ENCODE peak calls at places on chromosomes 2 and 18, in four cellular contexts. U is choroid plexus epithelial cell, K is GM13977, S is HFFc6. E is an unnamed sample.

GRCh38 chr2:230905448-230906430 is 19.3 kb downstream of the GPR55 start:
- DNase-seq in U (peak), S (no peak), K (no peak), E (peak)

GRCh38 chr2:157894694-157895450 is 18.7 kb upstream of the ACVR1 start:
- DNase-seq in U (peak), K (no peak), S (peak), E (peak)

GRCh38 chr2:238069021-238069709 is 8.4 kb downstream of the SCLY start:
- DNase-seq in K (no peak), S (no peak), U (no peak), E (no peak)

GRCh38 chr2:189287982-189288494 is 108.5 kb upstream of the COL5A2 start:
- DNase-seq in K (peak), U (peak), S (peak), E (peak)

GRCh38 chr2:203740741-203741363 is 34.4 kb downstream of the CD28 start:
- DNase-seq in U (peak), S (peak), K (no peak), E (peak)

GRCh38 chr18:45920367-45920766 is 46.8 kb downstream of the EPG5 start:
- DNase-seq in S (peak), K (no peak), U (peak), E (peak)

GRCh38 chr18:3710712-3711269 is 260.8 kb downstream of the TGIF1 start:
- DNase-seq in U (no peak), K (no peak), S (peak), E (peak)

GRCh38 chr2:20488136-20488705 is 41.3 kb downstream of the RHOB start:
- DNase-seq in U (no peak), S (no peak), K (no peak), E (no peak)

GRCh38 chr2:215454519-215454918 is 18.7 kb upstream of the FN1 start:
- DNase-seq in S (no peak), U (peak), K (peak), E (no peak)

GRCh38 chr2:68766378-68766845 is 31.8 kb downstream of the ARHGAP25 start:
- DNase-seq in K (no peak), U (peak), S (no peak), E (no peak)

GRCh38 chr2:186950694-186951093 is 101.7 kb upstream of the ZSWIM2 start:
- DNase-seq in S (peak), U (no peak), K (no peak), E (no peak)

GRCh38 chr18:12377556-12378553 is 828 bp upstream of the AFG3L2 start:
- DNase-seq in S (peak), U (peak), K (no peak), E (no peak)

GRCh38 chr2:215626812-215627281 is 191.0 kb upstream of the FN1 start:
- DNase-seq in U (peak), S (no peak), K (no peak), E (no peak)

GRCh38 chr18:61551586-61551985 is 218.4 kb downstream of the CDH20 start:
- DNase-seq in K (peak), S (peak), U (peak), E (peak)

GRCh38 chr2:225911019-225911418 is 511.5 kb downstream of the NYAP2 start:
- DNase-seq in K (no peak), U (peak), S (no peak), E (no peak)

GRCh38 chr2:73939419-73939818 is 12.7 kb downstream of the DGUOK start:
- DNase-seq in U (peak), K (no peak), S (peak), E (peak)

GRCh38 chr2:231927566-231927890 is 1.3 kb upstream of the NPPC start:
- DNase-seq in U (no peak), S (no peak), K (no peak), E (no peak)

GRCh38 chr2:113219889-113220641 is 46.3 kb downstream of the PSD4 start:
- DNase-seq in K (no peak), S (no peak), U (peak), E (no peak)

GRCh38 chr2:107091163-107091864 is 205.3 kb upstream of the ST6GAL2 start:
- DNase-seq in U (peak), K (no peak), S (no peak), E (no peak)

GRCh38 chr2:195406886-195407603 is 250.0 kb upstream of the SLC39A10 start:
- DNase-seq in K (no peak), U (peak), S (no peak), E (no peak)

GRCh38 chr2:45872211-45872610 is 220.7 kb downstream of the PRKCE start:
- DNase-seq in K (no peak), U (no peak), S (peak), E (peak)

GRCh38 chr2:19899853-19900525 is 1.8 kb downstream of the TTC32 start:
- DNase-seq in U (no peak), K (peak), S (no peak), E (no peak)

GRCh38 chr2:164252568-164253287 is 368.6 kb downstream of the GRB14 start:
- DNase-seq in U (no peak), S (no peak), K (peak), E (no peak)

GRCh38 chr2:127953849-127954248 is 68.1 kb upstream of the AMMECR1L start:
- DNase-seq in U (peak), K (no peak), S (no peak), E (no peak)

GRCh38 chr2:191114403-191114886 is 36.3 kb downstream of the STAT4 start:
- DNase-seq in K (peak), S (no peak), U (peak), E (no peak)

GRCh38 chr2:201129044-201129505 is 13.1 kb downstream of the CFLAR start:
- DNase-seq in U (peak), S (peak), K (no peak), E (peak)

GRCh38 chr2:86028763-86029381 is 76.8 kb downstream of the POLR1A start:
- DNase-seq in K (no peak), U (peak), S (no peak), E (no peak)

GRCh38 chr2:73487112-73487657 is 101.5 kb downstream of the ALMS1 start:
- DNase-seq in U (no peak), K (no peak), S (no peak), E (no peak)

GRCh38 chr2:230944123-230944653 is 19.1 kb upstream of the GPR55 start:
- DNase-seq in K (peak), U (no peak), S (no peak), E (no peak)

DNA sequence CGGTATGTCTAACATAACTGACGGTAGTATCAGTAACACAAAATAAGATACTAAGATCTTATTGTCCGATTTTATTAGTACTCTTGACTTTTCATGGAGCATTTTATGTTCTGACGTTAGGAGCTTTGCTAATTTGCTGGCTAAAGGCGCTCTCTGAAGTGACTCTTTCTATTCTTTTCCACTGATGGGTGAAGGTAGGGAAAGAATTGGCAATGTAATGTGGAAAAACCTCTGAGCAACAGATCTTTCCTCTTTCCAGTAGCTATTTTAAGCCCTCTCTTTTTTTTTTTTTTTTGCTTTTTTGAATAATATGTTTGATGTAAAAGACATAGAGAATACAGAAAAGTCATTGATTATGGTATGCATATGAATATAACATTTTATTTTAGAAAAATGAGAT is 4.6 kb downstream of the CCNYL1 start:
- DNase-seq in K (no peak), U (no peak), S (no peak), E (no peak)
- TF ChIP-seq CTCF in K (no peak), U (no peak), S (no peak), E (no peak)

DNA sequence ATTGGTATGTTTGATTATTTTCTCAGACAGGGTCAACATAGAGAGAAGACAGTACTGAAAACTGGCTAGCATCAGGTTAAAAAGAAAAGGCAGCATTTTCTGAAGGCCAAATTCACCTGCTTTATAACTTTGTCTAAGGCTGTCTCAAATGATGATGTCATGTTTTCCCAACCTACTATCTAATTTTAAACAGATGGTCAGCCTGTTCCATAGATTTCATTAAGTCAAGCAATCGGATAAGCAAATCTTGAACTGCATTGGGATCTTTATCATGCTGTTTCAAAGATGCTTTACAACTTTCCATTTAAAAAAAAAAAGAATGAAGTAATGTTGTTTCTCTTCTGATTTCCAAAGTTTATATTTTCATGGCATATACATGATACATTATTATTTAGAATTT is 56.3 kb upstream of the SPOPL start:
- DNase-seq in U (no peak), S (no peak), K (no peak), E (peak)
- TF ChIP-seq CTCF in U (no peak), S (no peak), K (no peak), E (no peak)

GRCh38 chr2:64273524-64274398 is 129.5 kb upstream of the PELI1 start:
- DNase-seq in S (peak), K (no peak), U (peak), E (peak)
- TF ChIP-seq CTCF in S (no peak), K (no peak), U (no peak), E (no peak)

GRCh38 chr2:236576053-236576452 is 6.4 kb downstream of the ACKR3 start:
- DNase-seq in U (no peak), S (no peak), K (no peak), E (peak)
- TF ChIP-seq CTCF in U (peak), S (no peak), K (no peak), E (no peak)

GRCh38 chr2:33392366-33392765 is 84.1 kb upstream of the RASGRP3 start:
- DNase-seq in K (no peak), U (no peak), S (no peak), E (no peak)

GRCh38 chr2:33391582-33392255 is 84.7 kb upstream of the RASGRP3 start:
- DNase-seq in K (no peak), S (no peak), U (no peak), E (no peak)

GRCh38 chr2:33395660-33396249 is 80.7 kb upstream of the RASGRP3 start:
- DNase-seq in K (peak), U (peak), S (peak), E (peak)
- TF ChIP-seq CTCF in K (peak), U (peak), S (peak), E (peak)

GRCh38 chr2:155372969-155373368 is 674.5 kb downstream of the KCNJ3 start:
- DNase-seq in S (no peak), U (peak), K (no peak), E (peak)

GRCh38 chr2:155377931-155378444 is 679.5 kb downstream of the KCNJ3 start:
- DNase-seq in S (no peak), U (peak), K (no peak), E (no peak)

GRCh38 chr2:155381446-155381845 is 683.0 kb downstream of the KCNJ3 start:
- DNase-seq in S (no peak), U (no peak), K (no peak), E (no peak)

GRCh38 chr2:155382781-155383180 is 684.3 kb downstream of the KCNJ3 start:
- DNase-seq in K (no peak), S (no peak), U (no peak), E (no peak)

DNA sequence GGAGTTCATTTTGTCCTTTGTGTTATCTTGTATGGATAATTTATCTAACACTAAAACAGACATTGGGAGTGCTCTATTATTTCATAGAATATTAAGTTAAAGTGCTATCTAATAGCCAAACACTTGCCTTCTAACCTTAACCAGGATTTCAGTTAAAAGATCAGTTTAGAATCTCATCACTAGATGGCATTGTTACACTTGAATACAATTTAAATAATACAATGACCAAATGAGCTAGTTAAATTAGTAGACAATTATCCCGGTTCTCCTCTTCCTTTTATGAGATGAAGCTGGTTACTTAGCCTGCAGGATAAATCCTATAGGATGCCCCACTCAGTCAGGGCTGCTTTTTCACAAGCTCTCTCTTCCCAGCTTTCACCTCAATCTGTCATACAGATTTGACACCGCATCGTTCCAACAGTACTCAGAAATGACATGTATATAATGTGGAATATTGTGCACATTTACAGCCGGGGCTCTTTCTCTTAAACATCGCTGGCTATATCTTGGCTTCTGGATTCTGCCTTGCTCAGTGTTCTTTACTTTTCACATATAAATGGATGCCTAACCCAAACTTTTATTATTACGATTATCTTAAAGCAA is 678.8 kb downstream of the KCNJ3 start:
- DNase-seq in U (peak), S (peak), K (no peak), E (no peak)
- TF ChIP-seq CTCF in U (peak), S (peak), K (peak), E (no peak)

GRCh38 chr2:102233132-102233884 is 46.5 kb downstream of the IL1RL2 start:
- DNase-seq in U (no peak), K (no peak), S (no peak), E (no peak)

GRCh38 chr2:102235491-102235890 is 48.7 kb downstream of the IL1RL2 start:
- DNase-seq in K (no peak), U (peak), S (no peak), E (no peak)

GRCh38 chr2:102237176-102237575 is 50.4 kb downstream of the IL1RL2 start:
- DNase-seq in K (no peak), S (no peak), U (no peak), E (no peak)

GRCh38 chr2:102236132-102236531 is 49.3 kb downstream of the IL1RL2 start:
- DNase-seq in K (no peak), U (no peak), S (no peak), E (no peak)

GRCh38 chr2:102235042-102235473 is 48.2 kb downstream of the IL1RL2 start:
- DNase-seq in K (no peak), U (no peak), S (no peak), E (peak)
- TF ChIP-seq CTCF in K (no peak), U (peak), S (no peak), E (no peak)

DNA sequence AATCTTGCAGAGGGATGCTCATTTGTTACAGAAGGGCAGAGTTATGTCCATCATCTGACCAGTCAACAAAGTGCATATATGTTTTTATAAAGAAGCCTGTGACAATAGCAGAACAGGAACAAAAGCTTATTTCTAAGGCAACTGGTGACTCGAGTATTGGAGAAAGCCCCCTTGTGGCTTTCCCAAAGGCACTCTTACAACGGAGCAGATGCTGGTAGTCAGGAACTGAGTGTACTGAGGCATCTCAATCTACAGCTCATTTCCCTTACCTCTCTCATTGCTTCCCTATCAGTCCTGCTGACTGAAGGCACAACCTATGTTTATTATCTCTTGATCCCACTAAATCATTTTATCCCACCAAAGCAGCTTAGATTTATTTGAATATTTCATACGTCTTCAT is 557.1 kb upstream of the CHAC2 start:
- DNase-seq in S (no peak), K (no peak), U (peak), E (no peak)
- TF ChIP-seq CTCF in S (peak), K (no peak), U (peak), E (no peak)

DNA sequence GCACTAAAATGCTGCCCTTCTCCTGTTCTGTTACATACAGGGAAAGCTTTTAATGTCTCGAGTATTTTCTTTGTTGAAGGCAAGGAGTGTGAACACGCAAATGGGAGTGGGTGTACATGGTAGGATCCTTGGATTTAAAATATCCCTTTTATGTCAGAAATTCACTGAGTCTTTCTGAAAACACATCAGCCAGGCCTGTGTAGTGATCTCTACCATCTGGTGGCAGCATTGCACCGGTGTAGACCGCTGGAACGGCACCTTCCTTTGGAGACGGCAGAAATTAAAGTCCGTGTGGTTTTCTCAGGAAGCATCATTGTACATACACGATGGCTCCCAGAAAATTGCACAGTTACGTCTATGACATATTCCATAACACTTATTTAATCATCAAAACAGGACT is 515.8 kb downstream of the GALR1 start:
- DNase-seq in U (peak), S (no peak), K (no peak), E (no peak)
- TF ChIP-seq CTCF in U (peak), S (peak), K (peak), E (no peak)

GRCh38 chr2:44850016-44850415 is 91.5 kb upstream of the SIX3 start:
- DNase-seq in S (no peak), U (no peak), K (no peak), E (no peak)

GRCh38 chr2:44848026-44848425 is 93.5 kb upstream of the SIX3 start:
- DNase-seq in S (no peak), K (no peak), U (no peak), E (no peak)

GRCh38 chr2:44851518-44851917 is 90.0 kb upstream of the SIX3 start:
- DNase-seq in K (no peak), S (no peak), U (no peak), E (no peak)

DNA sequence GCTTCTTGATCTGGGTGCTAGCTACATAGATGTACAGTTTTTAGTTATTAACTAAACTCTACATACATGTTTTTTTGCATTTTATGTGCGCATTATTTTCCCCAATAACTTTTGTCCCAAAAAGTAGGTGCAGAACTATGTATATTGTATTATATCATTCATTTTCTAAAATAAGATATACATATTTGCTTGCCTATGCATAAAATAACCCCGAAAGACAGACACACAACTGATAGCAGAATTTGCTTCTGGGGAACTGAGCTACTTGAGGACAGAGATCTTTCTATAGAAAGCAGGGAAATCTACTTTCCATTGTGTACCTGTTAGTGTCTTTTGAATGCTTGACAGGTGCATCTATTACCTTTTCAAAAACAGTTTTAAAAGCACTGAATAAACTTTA is 88.9 kb upstream of the SIX3 start:
- DNase-seq in K (no peak), S (no peak), U (no peak), E (no peak)
- TF ChIP-seq CTCF in K (no peak), S (no peak), U (no peak), E (no peak)